ENCODE peak calls at places on chromosomes 4 and X, in four cellular contexts. L is midbrain, P is tibial nerve, Y is endodermal cell. T is an unnamed sample.

GRCh38 chr4:537436-538264 is 38.4 kb downstream of the TMEM271 start:
- DNase-seq in P (no peak), L (no peak), Y (no peak), T (no peak)

GRCh38 chr4:124132161-124132560 is 580.4 kb downstream of the ANKRD50 start:
- DNase-seq in L (no peak), Y (no peak), P (no peak), T (no peak)

GRCh38 chrX:100673397-100673953 is 29.5 kb downstream of the SRPX2 start:
- DNase-seq in L (no peak), P (no peak), Y (no peak), T (no peak)

GRCh38 chr4:184096561-184097239 is 121.0 kb downstream of the ENPP6 start:
- DNase-seq in L (no peak), Y (no peak), P (no peak), T (no peak)

GRCh38 chrX:54807524-54808108 is at the start of gene MAGED2:
- DNase-seq in L (peak; percentile 43), Y (peak; percentile 57), P (peak; percentile 13), T (peak; percentile 47)

GRCh38 chr4:145828802-145829485 is 109.7 kb downstream of the ZNF827 start:
- DNase-seq in P (no peak), L (no peak), Y (no peak), T (no peak)

GRCh38 chr4:48254381-48255072 is 15.1 kb downstream of the TEC start:
- DNase-seq in L (no peak), P (no peak), Y (no peak), T (no peak)

GRCh38 chr4:7423801-7424552 is 10.8 kb downstream of the PSAPL1 start:
- DNase-seq in Y (peak; percentile 54), P (no peak), L (peak; percentile 48), T (no peak)

GRCh38 chrX:100928660-100929613 is at the start of gene XKRX:
- DNase-seq in Y (peak; percentile 91), P (no peak), L (no peak), T (no peak)

GRCh38 chr4:7030856-7031255 is 12.3 kb upstream of the TADA2B start:
- DNase-seq in P (no peak), L (no peak), Y (no peak), T (no peak)

GRCh38 chr4:133150643-133151300 is 1.7 kb downstream of the PCDH10 start:
- DNase-seq in Y (peak; percentile 80), P (no peak), L (no peak), T (no peak)

GRCh38 chrX:31374786-31375185 is 302.9 kb upstream of the FTHL17 start:
- DNase-seq in P (no peak), L (no peak), Y (no peak), T (no peak)

GRCh38 chrX:77434949-77435348 is 12.2 kb upstream of the FGF16 start:
- DNase-seq in L (no peak), P (no peak), Y (no peak), T (no peak)

GRCh38 chr4:112003508-112003907 is 141.7 kb upstream of the FAM241A start:
- DNase-seq in Y (no peak), P (no peak), L (no peak), T (no peak)

T was measured in G401.